ENCODE peak calls at places on chromosome 13, in nine cellular contexts. One of them, this sample, is unnamed.

GRCh38 chr13:31890946-31891345 is 140.6 kb upstream of the FRY start:
- ATAC-seq in pancreas: no peak
- ATAC-seq in right cardiac atrium: peak; percentile 63
- ATAC-seq in heart right ventricle: peak; percentile 74
- ATAC-seq in lower lobe of right lung: peak; percentile 34
- ATAC-seq in psoas muscle: no peak
- ATAC-seq in Panc1: no peak
- ATAC-seq in CD4-positive, CD25-positive, alpha-beta regulatory T cell: no peak
- ATAC-seq in left lung: peak; percentile 32
- ATAC-seq in this sample: no peak

GRCh38 chr13:114088863-114089262 is 43.6 kb downstream of the RASA3 start:
- ATAC-seq in CD4-positive, CD25-positive, alpha-beta regulatory T cell: no peak
- ATAC-seq in lower lobe of right lung: no peak
- ATAC-seq in pancreas: no peak
- ATAC-seq in right cardiac atrium: no peak
- ATAC-seq in Panc1: no peak
- ATAC-seq in left lung: no peak
- ATAC-seq in psoas muscle: no peak
- ATAC-seq in heart right ventricle: no peak
- ATAC-seq in this sample: no peak

GRCh38 chr13:42275506-42275905 is 3.6 kb downstream of the AKAP11 start:
- ATAC-seq in right cardiac atrium: no peak
- ATAC-seq in Panc1: no peak
- ATAC-seq in lower lobe of right lung: no peak
- ATAC-seq in pancreas: no peak
- ATAC-seq in heart right ventricle: no peak
- ATAC-seq in psoas muscle: no peak
- ATAC-seq in CD4-positive, CD25-positive, alpha-beta regulatory T cell: no peak
- ATAC-seq in left lung: no peak
- ATAC-seq in this sample: no peak

GRCh38 chr13:107563099-107563925 is 652.0 kb downstream of the LIG4 start:
- ATAC-seq in lower lobe of right lung: no peak
- ATAC-seq in left lung: no peak
- ATAC-seq in CD4-positive, CD25-positive, alpha-beta regulatory T cell: no peak
- ATAC-seq in heart right ventricle: no peak
- ATAC-seq in pancreas: no peak
- ATAC-seq in psoas muscle: no peak
- ATAC-seq in right cardiac atrium: no peak
- ATAC-seq in Panc1: no peak
- ATAC-seq in this sample: no peak

GRCh38 chr13:66348745-66349720 is 881.1 kb downstream of the PCDH9 start:
- ATAC-seq in CD4-positive, CD25-positive, alpha-beta regulatory T cell: no peak
- ATAC-seq in right cardiac atrium: peak; percentile 51
- ATAC-seq in psoas muscle: peak; percentile 40
- ATAC-seq in lower lobe of right lung: peak; percentile 89
- ATAC-seq in left lung: peak; percentile 81
- ATAC-seq in heart right ventricle: peak; percentile 20
- ATAC-seq in Panc1: no peak
- ATAC-seq in pancreas: peak; percentile 76
- ATAC-seq in this sample: no peak

GRCh38 chr13:54337526-54337925 is 1308.9 kb downstream of the OLFM4 start:
- ATAC-seq in heart right ventricle: no peak
- ATAC-seq in pancreas: no peak
- ATAC-seq in Panc1: no peak
- ATAC-seq in psoas muscle: no peak
- ATAC-seq in left lung: no peak
- ATAC-seq in CD4-positive, CD25-positive, alpha-beta regulatory T cell: no peak
- ATAC-seq in lower lobe of right lung: no peak
- ATAC-seq in right cardiac atrium: no peak
- ATAC-seq in this sample: no peak

GRCh38 chr13:46124531-46124966 is 19.7 kb upstream of the CPB2 start:
- ATAC-seq in CD4-positive, CD25-positive, alpha-beta regulatory T cell: no peak
- ATAC-seq in pancreas: no peak
- ATAC-seq in Panc1: no peak
- ATAC-seq in psoas muscle: no peak
- ATAC-seq in heart right ventricle: no peak
- ATAC-seq in lower lobe of right lung: no peak
- ATAC-seq in right cardiac atrium: no peak
- ATAC-seq in left lung: no peak
- ATAC-seq in this sample: no peak

GRCh38 chr13:103273825-103274224 is 207.6 kb upstream of the SLC10A2 start:
- ATAC-seq in heart right ventricle: no peak
- ATAC-seq in psoas muscle: no peak
- ATAC-seq in pancreas: no peak
- ATAC-seq in lower lobe of right lung: no peak
- ATAC-seq in CD4-positive, CD25-positive, alpha-beta regulatory T cell: no peak
- ATAC-seq in Panc1: no peak
- ATAC-seq in right cardiac atrium: no peak
- ATAC-seq in left lung: no peak
- ATAC-seq in this sample: no peak

GRCh38 chr13:46665630-46666482 is 112.9 kb downstream of the LRCH1 start:
- ATAC-seq in Panc1: no peak
- ATAC-seq in left lung: no peak
- ATAC-seq in right cardiac atrium: no peak
- ATAC-seq in CD4-positive, CD25-positive, alpha-beta regulatory T cell: no peak
- ATAC-seq in pancreas: no peak
- ATAC-seq in heart right ventricle: no peak
- ATAC-seq in psoas muscle: no peak
- ATAC-seq in lower lobe of right lung: no peak
- ATAC-seq in this sample: no peak

GRCh38 chr13:38355595-38356120 is 6.0 kb downstream of the UFM1 start:
- ATAC-seq in right cardiac atrium: no peak
- ATAC-seq in psoas muscle: no peak
- ATAC-seq in heart right ventricle: no peak
- ATAC-seq in lower lobe of right lung: no peak
- ATAC-seq in CD4-positive, CD25-positive, alpha-beta regulatory T cell: no peak
- ATAC-seq in pancreas: no peak
- ATAC-seq in Panc1: no peak
- ATAC-seq in left lung: no peak
- ATAC-seq in this sample: no peak

DNA sequence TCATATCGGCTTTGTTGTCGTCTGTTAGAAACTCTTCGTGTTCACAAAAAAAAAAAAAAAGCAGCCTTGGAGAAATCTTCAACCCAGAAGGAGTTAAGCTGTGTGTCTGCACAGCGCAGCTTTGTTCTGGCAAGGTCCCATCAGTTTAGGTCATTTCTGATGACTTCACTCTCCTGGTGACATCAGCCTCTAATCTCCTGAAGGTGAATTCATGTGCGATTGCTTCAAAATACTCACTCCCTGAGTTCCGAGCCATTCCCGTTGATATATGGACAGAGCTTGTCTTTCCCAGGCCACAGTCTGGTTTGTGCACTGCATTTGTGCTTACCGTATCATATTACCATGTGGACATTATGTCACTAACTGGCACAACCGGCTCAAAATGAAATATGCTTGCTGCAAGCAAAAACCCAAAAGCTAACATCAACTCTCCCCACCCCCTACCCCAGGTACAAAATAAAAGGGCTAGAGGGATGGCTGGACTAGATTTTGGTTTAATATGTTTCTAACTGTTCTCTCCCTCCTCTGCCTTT is 342.4 kb downstream of the KCNRG start:
- ATAC-seq in pancreas: peak; percentile 96
- ATAC-seq in Panc1: peak; percentile 58
- ATAC-seq in psoas muscle: peak; percentile 78
- ATAC-seq in left lung: peak; percentile 80
- ATAC-seq in right cardiac atrium: peak; percentile 90
- ATAC-seq in CD4-positive, CD25-positive, alpha-beta regulatory T cell: no peak
- ATAC-seq in lower lobe of right lung: peak; percentile 70
- ATAC-seq in heart right ventricle: peak; percentile 73
- ATAC-seq in this sample: peak; percentile 46
- H3K4me3 ChIP-seq in pancreas: no peak overlapping the region
- H3K4me3 ChIP-seq in Panc1: no peak overlapping the region
- H3K4me3 ChIP-seq in psoas muscle: no peak overlapping the region
- H3K4me3 ChIP-seq in left lung: no peak overlapping the region
- H3K4me3 ChIP-seq in right cardiac atrium: no peak overlapping the region
- H3K4me3 ChIP-seq in CD4-positive, CD25-positive, alpha-beta regulatory T cell: no peak overlapping the region
- H3K4me3 ChIP-seq in lower lobe of right lung: no peak overlapping the region
- H3K4me3 ChIP-seq in heart right ventricle: no peak overlapping the region
- H3K4me3 ChIP-seq in this sample: no peak overlapping the region

GRCh38 chr13:40665061-40665753 is 1.2 kb downstream of the FOXO1 start:
- ATAC-seq in lower lobe of right lung: peak; percentile 39
- ATAC-seq in left lung: peak; percentile 21
- ATAC-seq in CD4-positive, CD25-positive, alpha-beta regulatory T cell: no peak
- ATAC-seq in pancreas: peak; percentile 23
- ATAC-seq in right cardiac atrium: peak; percentile 18
- ATAC-seq in heart right ventricle: peak; percentile 12
- ATAC-seq in psoas muscle: peak; percentile 0
- ATAC-seq in Panc1: peak; percentile 44
- ATAC-seq in this sample: peak; percentile 4

GRCh38 chr13:40666905-40667621 is 622 bp upstream of the FOXO1 start:
- ATAC-seq in pancreas: peak; percentile 32
- ATAC-seq in Panc1: peak; percentile 50
- ATAC-seq in psoas muscle: peak; percentile 50
- ATAC-seq in CD4-positive, CD25-positive, alpha-beta regulatory T cell: peak; percentile 13
- ATAC-seq in heart right ventricle: peak; percentile 42
- ATAC-seq in left lung: peak; percentile 42
- ATAC-seq in lower lobe of right lung: peak; percentile 41
- ATAC-seq in right cardiac atrium: peak; percentile 50
- ATAC-seq in this sample: peak; percentile 48

GRCh38 chr13:40665754-40666057 is 735 bp downstream of the FOXO1 start:
- ATAC-seq in pancreas: no peak
- ATAC-seq in CD4-positive, CD25-positive, alpha-beta regulatory T cell: peak; percentile 8
- ATAC-seq in left lung: no peak
- ATAC-seq in heart right ventricle: no peak
- ATAC-seq in lower lobe of right lung: no peak
- ATAC-seq in psoas muscle: no peak
- ATAC-seq in Panc1: no peak
- ATAC-seq in right cardiac atrium: no peak
- ATAC-seq in this sample: no peak

GRCh38 chr13:40667622-40667978 is 1.2 kb upstream of the FOXO1 start:
- ATAC-seq in Panc1: no peak
- ATAC-seq in left lung: no peak
- ATAC-seq in right cardiac atrium: no peak
- ATAC-seq in psoas muscle: no peak
- ATAC-seq in lower lobe of right lung: no peak
- ATAC-seq in heart right ventricle: no peak
- ATAC-seq in pancreas: no peak
- ATAC-seq in CD4-positive, CD25-positive, alpha-beta regulatory T cell: no peak
- ATAC-seq in this sample: no peak

GRCh38 chr13:40666058-40666904 is at the start of gene FOXO1:
- ATAC-seq in Panc1: peak; percentile 91
- ATAC-seq in right cardiac atrium: peak; percentile 86
- ATAC-seq in psoas muscle: peak; percentile 68
- ATAC-seq in left lung: peak; percentile 86
- ATAC-seq in heart right ventricle: peak; percentile 88
- ATAC-seq in pancreas: peak; percentile 80
- ATAC-seq in lower lobe of right lung: peak; percentile 93
- ATAC-seq in CD4-positive, CD25-positive, alpha-beta regulatory T cell: peak; percentile 83
- ATAC-seq in this sample: peak; percentile 90
- H3K27ac ChIP-seq in Panc1: no peak within 1 kb of the TSS
- H3K27ac ChIP-seq in right cardiac atrium: peak within 1 kb of the TSS; percentile 97
- H3K27ac ChIP-seq in psoas muscle: peak within 1 kb of the TSS; percentile 99
- H3K27ac ChIP-seq in left lung: peak within 1 kb of the TSS; percentile 97
- H3K27ac ChIP-seq in heart right ventricle: peak within 1 kb of the TSS; percentile 99
- H3K27ac ChIP-seq in pancreas: peak within 1 kb of the TSS; percentile 97
- H3K27ac ChIP-seq in lower lobe of right lung: peak within 1 kb of the TSS; percentile 99
- H3K27ac ChIP-seq in CD4-positive, CD25-positive, alpha-beta regulatory T cell: peak within 1 kb of the TSS; percentile 83
- H3K27ac ChIP-seq in this sample: peak within 1 kb of the TSS; percentile 100

GRCh38 chr13:40599722-40600121 is 66.7 kb downstream of the FOXO1 start:
- ATAC-seq in psoas muscle: peak; percentile 57
- ATAC-seq in Panc1: no peak
- ATAC-seq in left lung: no peak
- ATAC-seq in right cardiac atrium: no peak
- ATAC-seq in pancreas: no peak
- ATAC-seq in lower lobe of right lung: no peak
- ATAC-seq in heart right ventricle: no peak
- ATAC-seq in CD4-positive, CD25-positive, alpha-beta regulatory T cell: no peak
- ATAC-seq in this sample: no peak

GRCh38 chr13:40596484-40596883 is 70.0 kb downstream of the FOXO1 start:
- ATAC-seq in Panc1: no peak
- ATAC-seq in psoas muscle: peak; percentile 73
- ATAC-seq in heart right ventricle: no peak
- ATAC-seq in CD4-positive, CD25-positive, alpha-beta regulatory T cell: peak; percentile 78
- ATAC-seq in lower lobe of right lung: peak; percentile 31
- ATAC-seq in pancreas: no peak
- ATAC-seq in left lung: no peak
- ATAC-seq in right cardiac atrium: peak; percentile 41
- ATAC-seq in this sample: no peak

GRCh38 chr13:40598599-40598998 is 67.8 kb downstream of the FOXO1 start:
- ATAC-seq in CD4-positive, CD25-positive, alpha-beta regulatory T cell: no peak
- ATAC-seq in psoas muscle: peak; percentile 79
- ATAC-seq in left lung: peak; percentile 18
- ATAC-seq in pancreas: peak; percentile 55
- ATAC-seq in Panc1: no peak
- ATAC-seq in heart right ventricle: no peak
- ATAC-seq in right cardiac atrium: peak; percentile 49
- ATAC-seq in lower lobe of right lung: no peak
- ATAC-seq in this sample: peak; percentile 52

GRCh38 chr13:40599146-40599545 is 67.3 kb downstream of the FOXO1 start:
- ATAC-seq in lower lobe of right lung: no peak
- ATAC-seq in CD4-positive, CD25-positive, alpha-beta regulatory T cell: no peak
- ATAC-seq in Panc1: no peak
- ATAC-seq in heart right ventricle: no peak
- ATAC-seq in left lung: no peak
- ATAC-seq in psoas muscle: peak; percentile 3
- ATAC-seq in pancreas: no peak
- ATAC-seq in right cardiac atrium: no peak
- ATAC-seq in this sample: no peak

GRCh38 chr13:40597735-40598365 is 68.6 kb downstream of the FOXO1 start:
- ATAC-seq in psoas muscle: peak; percentile 20
- ATAC-seq in Panc1: no peak
- ATAC-seq in CD4-positive, CD25-positive, alpha-beta regulatory T cell: no peak
- ATAC-seq in pancreas: peak; percentile 68
- ATAC-seq in heart right ventricle: peak; percentile 44
- ATAC-seq in lower lobe of right lung: peak; percentile 84
- ATAC-seq in right cardiac atrium: peak; percentile 54
- ATAC-seq in left lung: peak; percentile 90
- ATAC-seq in this sample: no peak
- H3K4me3 ChIP-seq in psoas muscle: peak overlapping the region; percentile 31
- H3K4me3 ChIP-seq in Panc1: no peak overlapping the region
- H3K4me3 ChIP-seq in CD4-positive, CD25-positive, alpha-beta regulatory T cell: peak overlapping the region; percentile 66
- H3K4me3 ChIP-seq in pancreas: no peak overlapping the region
- H3K4me3 ChIP-seq in heart right ventricle: no peak overlapping the region
- H3K4me3 ChIP-seq in lower lobe of right lung: peak overlapping the region; percentile 7
- H3K4me3 ChIP-seq in right cardiac atrium: no peak overlapping the region
- H3K4me3 ChIP-seq in left lung: no peak overlapping the region
- H3K4me3 ChIP-seq in this sample: no peak overlapping the region

DNA sequence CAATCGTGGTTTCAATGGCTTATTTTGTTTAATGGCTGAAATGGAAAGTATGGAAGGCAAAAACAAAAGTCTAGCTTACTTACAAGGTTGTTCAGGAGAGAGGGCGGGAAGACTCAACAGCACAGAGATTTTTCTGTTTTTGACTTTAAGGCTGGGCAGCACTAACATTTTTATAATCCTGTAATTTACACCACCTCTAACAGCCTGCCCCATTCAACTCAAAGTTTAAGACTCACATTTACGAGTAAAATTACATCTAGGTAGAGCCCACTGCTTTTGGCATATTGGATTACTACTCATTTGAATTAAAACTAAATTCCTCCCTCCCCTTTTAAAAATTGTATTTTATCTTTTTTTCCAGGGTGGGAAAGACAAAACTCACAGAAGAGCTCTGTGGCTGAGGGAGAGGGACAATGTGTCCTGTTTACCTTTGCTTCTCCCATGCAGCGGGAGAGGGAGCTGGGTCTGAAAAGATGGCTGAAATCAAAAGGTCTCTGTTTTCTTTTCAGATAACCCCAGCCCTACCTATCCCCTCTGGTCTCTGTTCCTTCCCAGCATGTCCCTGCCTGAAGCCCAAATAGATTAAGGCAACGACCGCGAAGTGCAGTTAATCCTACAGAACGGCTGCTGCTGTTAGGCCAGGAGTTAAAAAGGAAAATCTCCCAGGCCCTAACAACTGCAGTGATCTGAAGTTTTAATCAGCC is 6.6 kb downstream of the EFNB2 start:
- ATAC-seq in lower lobe of right lung: no peak
- ATAC-seq in psoas muscle: no peak
- ATAC-seq in left lung: no peak
- ATAC-seq in CD4-positive, CD25-positive, alpha-beta regulatory T cell: no peak
- ATAC-seq in pancreas: no peak
- ATAC-seq in Panc1: no peak
- ATAC-seq in heart right ventricle: no peak
- ATAC-seq in right cardiac atrium: peak; percentile 18
- ATAC-seq in this sample: no peak
- H3K27ac ChIP-seq in lower lobe of right lung: no peak overlapping the region
- H3K27ac ChIP-seq in psoas muscle: no peak overlapping the region
- H3K27ac ChIP-seq in left lung: no peak overlapping the region
- H3K27ac ChIP-seq in CD4-positive, CD25-positive, alpha-beta regulatory T cell: no peak overlapping the region
- H3K27ac ChIP-seq in pancreas: no peak overlapping the region
- H3K27ac ChIP-seq in Panc1: no peak overlapping the region
- H3K27ac ChIP-seq in heart right ventricle: peak overlapping the region; percentile 10
- H3K27ac ChIP-seq in right cardiac atrium: no peak overlapping the region
- H3K27ac ChIP-seq in this sample: no peak overlapping the region